ENCODE peak calls at places on chromosomes 12 and 14, in seven cellular contexts. C is cardiac muscle cell; K is CD8-positive, alpha-beta T cell; H is brain microvascular endothelial cell; I is uterus; U is left ventricle myocardium inferior; Z is hepatocyte. D is an unnamed sample.

GRCh38 chr14:30610719-30611388 is 11.3 kb upstream of the SCFD1 start:
- DNase-seq in K (peak), I (peak), U (no peak), C (peak), H (peak), Z (peak), D (peak)

GRCh38 chr14:36070056-36071043 is 106.2 kb downstream of the PTCSC3 start:
- DNase-seq in Z (peak), H (peak), U (peak), K (no peak), C (peak), I (no peak), D (no peak)

GRCh38 chr12:59194794-59195193 is 274.5 kb upstream of the LRIG3 start:
- DNase-seq in K (no peak), U (no peak), I (no peak), C (no peak), H (no peak), Z (no peak), D (no peak)

GRCh38 chr12:121132601-121133481 is at the start of gene P2RX7:
- DNase-seq in K (peak), H (peak), C (peak), I (peak), U (peak), Z (peak), D (peak)

GRCh38 chr12:65039306-65039705 is 81.8 kb downstream of the WIF1 start:
- DNase-seq in U (no peak), C (no peak), Z (no peak), H (no peak), K (no peak), I (no peak), D (no peak)

GRCh38 chr12:31567029-31567428 is 23.9 kb downstream of the DENND5B start:
- DNase-seq in H (no peak), I (no peak), Z (no peak), K (no peak), U (no peak), C (no peak), D (no peak)

GRCh38 chr12:51593539-51593938 is 2.5 kb downstream of the SCN8A start:
- DNase-seq in H (peak), Z (peak), U (no peak), C (peak), K (peak), I (no peak), D (no peak)

GRCh38 chr14:75968461-75968860 is 13.3 kb downstream of the TGFB3 start:
- DNase-seq in Z (no peak), C (peak), U (no peak), K (no peak), H (peak), I (peak), D (no peak)

GRCh38 chr12:117100251-117100650 is 1.0 kb upstream of the TESC start:
- DNase-seq in K (no peak), C (no peak), Z (peak), H (no peak), U (no peak), I (no peak), D (no peak)

GRCh38 chr12:49777341-49777740 is 36.0 kb downstream of the TMBIM6 start:
- DNase-seq in U (no peak), K (no peak), Z (no peak), I (no peak), C (no peak), H (no peak), D (no peak)

GRCh38 chr14:20624495-20625070 is 16.9 kb downstream of the OR6S1 start:
- DNase-seq in K (peak), H (peak), U (peak), I (no peak), Z (peak), C (peak), D (peak)

GRCh38 chr14:103136388-103137271 is 13.4 kb downstream of the TNFAIP2 start:
- DNase-seq in K (no peak), H (peak), Z (peak), U (no peak), I (peak), C (peak), D (peak)

GRCh38 chr14:33647385-33647786 is 303.5 kb downstream of the EGLN3 start:
- DNase-seq in I (no peak), Z (no peak), C (peak), U (no peak), H (peak), K (no peak), D (no peak)

GRCh38 chr12:124500232-124501079 is 67.0 kb downstream of the NCOR2 start:
- DNase-seq in U (no peak), C (peak), Z (peak), H (no peak), K (no peak), I (no peak), D (no peak)

GRCh38 chr12:86081798-86082197 is 174.4 kb downstream of the MGAT4C start:
- DNase-seq in K (no peak), Z (no peak), U (no peak), I (no peak), C (no peak), H (no peak), D (no peak)

DNA sequence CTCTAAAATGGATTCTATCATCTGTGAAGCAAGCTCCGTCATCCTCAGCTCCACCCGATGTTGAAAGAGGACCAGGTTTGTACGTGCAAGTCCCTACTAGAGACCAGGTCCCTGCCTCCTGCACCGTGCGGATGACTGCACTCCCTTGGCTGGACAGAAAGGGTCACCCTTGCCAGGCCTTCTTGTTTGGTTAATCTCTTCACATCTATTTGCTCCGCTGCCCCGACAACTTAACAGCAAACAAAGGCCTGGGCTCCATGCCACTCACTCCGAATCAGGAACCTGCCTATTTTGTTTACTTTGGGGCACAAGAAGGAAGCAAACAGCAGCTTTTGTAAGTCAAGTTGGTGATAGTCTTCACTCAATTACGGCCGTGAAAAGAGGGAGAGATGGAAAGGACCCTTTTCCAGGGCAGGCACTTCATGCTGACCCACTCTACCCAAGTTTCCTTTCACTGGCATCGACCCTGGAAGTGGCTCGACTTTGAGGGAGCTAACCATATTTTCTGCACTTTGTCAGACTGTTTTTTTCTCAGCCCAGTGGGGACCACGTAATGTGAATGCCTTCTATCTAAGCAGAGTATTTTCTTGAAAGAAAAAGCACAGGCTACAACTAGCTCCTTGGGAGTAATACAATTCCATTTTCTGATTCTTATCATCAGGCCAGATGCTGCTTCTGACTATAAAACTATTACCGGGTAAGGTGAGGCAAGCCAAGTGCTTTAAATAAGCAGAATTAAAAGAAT is 202.6 kb downstream of the FOXN3 start:
- DNase-seq in K (no peak), H (no peak), C (no peak), Z (peak), U (peak), I (no peak), D (peak)
- H3K27ac ChIP-seq in K (no peak), H (no peak), C (no peak), Z (peak), U (peak), I (peak), D (peak)

GRCh38 chr14:104572668-104573067 is 6.9 kb upstream of the C14orf180 start:
- DNase-seq in Z (no peak), C (no peak), U (no peak), K (no peak), I (no peak), H (no peak), D (no peak)

GRCh38 chr14:104573930-104574329 is 5.6 kb upstream of the C14orf180 start:
- DNase-seq in H (no peak), U (peak), K (no peak), I (no peak), Z (peak), C (peak), D (no peak)

GRCh38 chr14:104574536-104574935 is 5.0 kb upstream of the C14orf180 start:
- DNase-seq in Z (no peak), H (no peak), U (no peak), C (no peak), K (no peak), I (no peak), D (no peak)

GRCh38 chr14:104570869-104571635 is 8.5 kb upstream of the C14orf180 start:
- DNase-seq in I (no peak), H (no peak), U (no peak), K (no peak), Z (no peak), C (no peak), D (no peak)

GRCh38 chr14:104572024-104572623 is 7.4 kb upstream of the C14orf180 start:
- DNase-seq in U (no peak), H (no peak), I (no peak), K (no peak), C (no peak), Z (no peak), D (no peak)
- H3K27ac ChIP-seq in U (no peak), H (no peak), I (no peak), K (no peak), C (peak), Z (no peak), D (no peak)

GRCh38 chr12:109715310-109716091 is 1.9 kb downstream of the FAM222A start:
- DNase-seq in C (peak), I (no peak), U (peak), K (peak), H (no peak), Z (no peak), D (peak)

GRCh38 chr12:109714913-109715244 is 1.3 kb downstream of the FAM222A start:
- DNase-seq in Z (no peak), I (no peak), C (no peak), H (no peak), U (no peak), K (no peak), D (no peak)

GRCh38 chr12:109716092-109716479 is 2.5 kb downstream of the FAM222A start:
- DNase-seq in Z (no peak), U (no peak), H (no peak), C (no peak), K (no peak), I (no peak), D (no peak)

GRCh38 chr12:109713187-109713984 is at the start of gene FAM222A:
- DNase-seq in H (peak), Z (peak), C (peak), K (peak), I (peak), U (peak), D (peak)

DNA sequence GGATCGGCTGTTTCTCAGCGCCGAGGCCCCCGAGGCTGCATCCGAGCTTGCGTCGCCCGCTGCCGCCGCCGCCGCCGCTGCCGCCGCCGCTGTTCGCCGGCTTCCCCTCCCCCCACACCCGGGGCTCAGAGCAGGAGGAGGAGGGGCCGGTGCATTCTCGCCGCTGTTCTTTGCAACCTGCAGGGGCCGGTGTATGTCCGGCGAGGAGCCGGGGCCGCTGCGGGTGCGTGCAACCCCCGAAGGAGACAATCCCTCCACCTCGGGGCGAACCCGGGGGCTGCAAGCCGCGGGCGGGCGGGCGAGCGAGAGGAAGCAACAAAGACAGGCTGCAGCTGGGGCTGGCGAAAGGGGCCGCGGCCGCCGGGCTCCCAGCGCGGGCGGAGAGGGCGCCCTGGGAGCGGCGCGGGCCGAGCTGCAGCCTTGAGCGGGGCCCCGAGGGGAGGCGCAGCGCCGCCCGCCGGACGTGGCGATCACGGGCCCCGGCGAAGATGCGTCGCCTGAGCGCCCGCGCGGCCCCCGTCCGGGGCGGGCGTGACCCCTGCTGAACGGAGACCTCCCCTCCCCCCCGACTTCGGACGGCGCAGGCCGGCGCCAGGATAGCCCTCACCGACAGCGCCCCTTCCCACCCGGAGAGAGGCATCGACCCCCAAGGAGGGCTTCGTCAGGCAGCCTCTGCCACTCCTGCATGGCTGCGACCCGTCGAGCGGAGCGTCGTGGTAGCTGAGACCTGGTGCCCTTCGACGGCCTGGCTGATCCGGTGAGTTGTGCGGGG is 702 bp downstream of the FAM222A start:
- DNase-seq in U (peak), K (peak), Z (peak), H (no peak), I (peak), C (peak), D (peak)
- H3K27ac ChIP-seq in U (peak), K (no peak), Z (peak), H (no peak), I (no peak), C (peak), D (peak)

GRCh38 chr14:93957751-93958566 is 18.4 kb downstream of the ASB2 start:
- DNase-seq in H (no peak), Z (no peak), I (no peak), C (no peak), K (no peak), U (no peak), D (no peak)
- H3K27ac ChIP-seq in H (no peak), Z (peak), I (no peak), C (peak), K (no peak), U (peak), D (peak)

GRCh38 chr12:77060883-77061240 is 4.5 kb downstream of the E2F7 start:
- DNase-seq in U (no peak), Z (no peak), K (no peak), I (no peak), C (no peak), H (no peak), D (no peak)
- H3K27ac ChIP-seq in U (no peak), Z (no peak), K (no peak), I (no peak), C (no peak), H (no peak), D (no peak)

GRCh38 chr12:6869049-6870021 is 2.0 kb downstream of the TPI1 start:
- DNase-seq in K (peak), I (peak), U (peak), Z (peak), H (peak), C (peak), D (peak)
- H3K27ac ChIP-seq in K (no peak), I (peak), U (peak), Z (peak), H (no peak), C (peak), D (peak)

GRCh38 chr12:108567974-108568652 is 5.7 kb downstream of the ISCU start:
- DNase-seq in U (no peak), I (no peak), H (no peak), Z (no peak), K (no peak), C (no peak), D (no peak)

GRCh38 chr12:108565976-108566375 is 3.6 kb downstream of the ISCU start:
- DNase-seq in I (peak), U (peak), K (peak), Z (no peak), C (peak), H (peak), D (peak)

GRCh38 chr12:108567388-108567787 is 5.0 kb downstream of the ISCU start:
- DNase-seq in Z (no peak), U (no peak), C (peak), K (no peak), I (no peak), H (no peak), D (no peak)

GRCh38 chr12:108564724-108565123 is 2.3 kb downstream of the ISCU start:
- DNase-seq in H (no peak), U (no peak), Z (no peak), C (no peak), K (no peak), I (no peak), D (no peak)

DNA sequence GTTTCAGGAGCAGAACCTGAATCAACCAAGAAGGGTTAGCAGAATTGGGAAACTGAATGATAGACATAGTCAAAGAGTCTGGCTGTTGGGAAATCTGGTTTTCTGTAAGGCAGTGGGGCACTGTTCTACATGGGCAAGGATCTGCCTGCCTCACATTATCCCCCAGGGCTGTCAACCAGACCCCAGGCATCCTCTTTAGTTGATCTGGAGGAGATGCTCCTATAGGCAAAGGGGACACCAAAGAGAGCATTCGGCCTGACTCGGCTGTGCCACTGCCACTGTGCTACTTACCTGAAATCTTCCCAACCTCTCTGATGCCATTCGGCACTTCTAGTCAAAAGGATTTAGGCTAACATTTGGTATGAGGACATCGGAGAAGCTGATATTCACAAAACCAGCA is 4.1 kb downstream of the ISCU start:
- DNase-seq in C (no peak), H (no peak), Z (no peak), I (no peak), K (no peak), U (no peak), D (no peak)
- H3K27ac ChIP-seq in C (no peak), H (no peak), Z (peak), I (no peak), K (no peak), U (peak), D (peak)

GRCh38 chr14:92439551-92440344 is 73.8 kb upstream of the RIN3 start:
- DNase-seq in Z (no peak), I (no peak), U (peak), C (no peak), K (no peak), H (no peak), D (no peak)

GRCh38 chr14:92435154-92435553 is 78.4 kb upstream of the RIN3 start:
- DNase-seq in Z (no peak), H (no peak), K (no peak), U (no peak), I (no peak), C (no peak), D (no peak)

GRCh38 chr14:92437729-92438280 is 75.8 kb upstream of the RIN3 start:
- DNase-seq in K (no peak), I (no peak), C (no peak), H (no peak), Z (no peak), U (no peak), D (no peak)

GRCh38 chr14:92436115-92436776 is 77.3 kb upstream of the RIN3 start:
- DNase-seq in H (no peak), U (no peak), K (no peak), I (no peak), C (no peak), Z (no peak), D (no peak)

DNA sequence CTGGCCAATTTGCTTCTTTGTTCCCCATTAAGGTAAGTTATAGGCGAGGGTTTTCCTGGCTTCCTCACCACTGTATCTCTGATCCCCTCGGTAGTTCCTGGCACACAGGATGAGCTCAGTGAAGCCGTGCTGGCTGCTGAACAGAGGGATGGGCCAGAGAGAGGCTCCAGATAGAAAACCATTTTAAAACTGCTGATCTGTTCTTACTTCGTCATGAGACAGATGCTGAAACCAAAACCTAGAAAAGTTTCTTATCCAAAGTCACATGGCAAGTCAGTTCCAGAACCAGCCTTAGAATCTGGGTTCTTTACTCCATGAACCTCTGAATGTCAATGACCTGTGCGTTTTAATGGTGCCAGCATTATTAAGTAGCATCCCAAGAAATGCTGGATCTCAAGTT is 76.3 kb upstream of the RIN3 start:
- DNase-seq in C (no peak), K (no peak), Z (no peak), I (no peak), U (no peak), H (no peak), D (no peak)
- H3K27ac ChIP-seq in C (no peak), K (no peak), Z (no peak), I (no peak), U (no peak), H (no peak), D (no peak)

GRCh38 chr12:129701536-129702165 is 202.2 kb downstream of the TMEM132D start:
- DNase-seq in Z (no peak), H (no peak), U (no peak), I (no peak), K (no peak), C (no peak), D (no peak)

GRCh38 chr12:129696405-129696804 is 207.4 kb downstream of the TMEM132D start:
- DNase-seq in U (no peak), K (no peak), H (no peak), C (no peak), I (no peak), Z (no peak), D (no peak)

GRCh38 chr12:129700036-129700435 is 203.8 kb downstream of the TMEM132D start:
- DNase-seq in H (no peak), C (no peak), I (no peak), K (no peak), U (no peak), Z (no peak), D (peak)

GRCh38 chr12:129693731-129694130 is 210.1 kb downstream of the TMEM132D start:
- DNase-seq in U (no peak), K (no peak), H (no peak), I (no peak), C (no peak), Z (no peak), D (no peak)

DNA sequence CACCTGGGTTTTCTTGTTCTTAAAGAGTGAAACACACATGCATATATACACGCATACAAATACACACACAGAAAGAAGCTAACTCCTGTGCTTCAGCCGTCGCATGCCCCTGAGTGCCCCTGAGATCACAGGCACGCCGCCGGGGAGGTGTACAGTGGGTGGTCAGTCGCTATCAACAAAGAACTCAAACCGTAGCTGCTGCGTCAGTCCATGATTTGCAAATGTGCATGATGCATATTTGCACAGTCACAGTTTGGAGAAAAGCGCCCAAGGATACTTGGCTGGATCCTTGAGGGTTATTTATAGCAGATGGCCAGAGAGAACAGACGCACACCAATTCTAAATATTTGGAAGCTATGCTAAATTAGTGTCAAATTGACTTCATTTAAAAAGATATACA is 206.9 kb downstream of the TMEM132D start:
- DNase-seq in I (no peak), Z (no peak), H (peak), K (no peak), C (no peak), U (no peak), D (no peak)
- H3K27ac ChIP-seq in I (no peak), Z (no peak), H (no peak), K (no peak), C (no peak), U (no peak), D (no peak)